ENCODE peak calls at places on chromosomes 16 and 17, in six cellular contexts. S, M, X, W, H and U are unnamed samples.

GRCh38 chr17:45886852-45887251 is 7.5 kb upstream of the MAPT start:
- DNase-seq in S (no peak), M (no peak), X (no peak), W (no peak), H (no peak), U (no peak)

GRCh38 chr16:59164461-59164860 is 430.3 kb upstream of the GOT2 start:
- DNase-seq in S (no peak), M (no peak), X (no peak), W (no peak), H (no peak), U (peak; percentile 55)

GRCh38 chr17:54980372-54980771 is 11.8 kb downstream of the STXBP4 start:
- DNase-seq in S (no peak), M (no peak), X (no peak), W (no peak), H (no peak), U (no peak)

GRCh38 chr16:76195648-76196047 is 81.6 kb upstream of the CNTNAP4 start:
- DNase-seq in S (no peak), M (peak; percentile 17), X (no peak), W (no peak), H (no peak), U (no peak)

GRCh38 chr17:59366040-59366757 is 34.7 kb downstream of the YPEL2 start:
- DNase-seq in S (peak; percentile 74), M (no peak), X (no peak), W (no peak), H (peak; percentile 79), U (peak; percentile 20)

GRCh38 chr17:64378890-64379354 is 11.7 kb downstream of the PECAM1 start:
- DNase-seq in S (peak; percentile 35), M (no peak), X (no peak), W (peak; percentile 72), H (no peak), U (no peak)

GRCh38 chr16:3459401-3460090 is 16.1 kb downstream of the NAA60 start:
- DNase-seq in S (no peak), M (no peak), X (no peak), W (no peak), H (no peak), U (no peak)

GRCh38 chr17:78771758-78772382 is 10.2 kb downstream of the CYTH1 start:
- DNase-seq in S (no peak), M (no peak), X (no peak), W (peak; percentile 82), H (no peak), U (no peak)

GRCh38 chr17:35766903-35767510 is 6.3 kb downstream of the C17orf50 start:
- DNase-seq in S (no peak), M (peak; percentile 81), X (no peak), W (no peak), H (no peak), U (peak; percentile 72)

GRCh38 chr17:72661093-72661944 is 431.2 kb downstream of the SLC39A11 start:
- DNase-seq in S (peak; percentile 98), M (peak; percentile 27), X (peak; percentile 97), W (no peak), H (no peak), U (no peak)

GRCh38 chr17:76866774-76867577 is 1.2 kb upstream of the MGAT5B start:
- DNase-seq in S (no peak), M (no peak), X (no peak), W (no peak), H (no peak), U (no peak)

GRCh38 chr17:33802349-33803272 is 452.5 kb upstream of the CCL2 start:
- DNase-seq in S (no peak), M (no peak), X (no peak), W (no peak), H (no peak), U (no peak)

GRCh38 chr17:58576679-58577367 is 62.4 kb upstream of the MTMR4 start:
- DNase-seq in S (peak; percentile 51), M (no peak), X (no peak), W (no peak), H (no peak), U (no peak)

GRCh38 chr16:14036869-14037268 is 34.2 kb upstream of the MRTFB start:
- DNase-seq in S (no peak), M (no peak), X (no peak), W (no peak), H (no peak), U (no peak)

GRCh38 chr17:773467-774319 is 8.4 kb downstream of the GLOD4 start:
- DNase-seq in S (no peak), M (no peak), X (no peak), W (peak; percentile 51), H (no peak), U (no peak)

GRCh38 chr17:78110363-78111011 is 18.1 kb downstream of the TMC6 start:
- DNase-seq in S (no peak), M (peak; percentile 44), X (no peak), W (no peak), H (no peak), U (no peak)

GRCh38 chr16:29962344-29962994 is 590 bp downstream of the TMEM219 start:
- DNase-seq in S (peak; percentile 33), M (no peak), X (no peak), W (no peak), H (no peak), U (no peak)

GRCh38 chr17:56594528-56595418 is 1.3 kb downstream of the NOG start:
- DNase-seq in S (no peak), M (no peak), X (no peak), W (no peak), H (no peak), U (peak; percentile 15)

GRCh38 chr16:70736454-70737376 is 50.9 kb upstream of the MTSS2 start:
- DNase-seq in S (no peak), M (no peak), X (no peak), W (no peak), H (no peak), U (no peak)

GRCh38 chr17:29764748-29765147 is 142.0 kb upstream of the CORO6 start:
- DNase-seq in S (no peak), M (no peak), X (no peak), W (no peak), H (no peak), U (no peak)

GRCh38 chr16:30910427-30911029 is 12.8 kb upstream of the FBXL19 start:
- DNase-seq in S (no peak), M (no peak), X (no peak), W (no peak), H (no peak), U (no peak)

GRCh38 chr16:87265261-87265660 is 51.9 kb downstream of the C16orf95 start:
- DNase-seq in S (no peak), M (no peak), X (no peak), W (no peak), H (no peak), U (no peak)

DNA sequence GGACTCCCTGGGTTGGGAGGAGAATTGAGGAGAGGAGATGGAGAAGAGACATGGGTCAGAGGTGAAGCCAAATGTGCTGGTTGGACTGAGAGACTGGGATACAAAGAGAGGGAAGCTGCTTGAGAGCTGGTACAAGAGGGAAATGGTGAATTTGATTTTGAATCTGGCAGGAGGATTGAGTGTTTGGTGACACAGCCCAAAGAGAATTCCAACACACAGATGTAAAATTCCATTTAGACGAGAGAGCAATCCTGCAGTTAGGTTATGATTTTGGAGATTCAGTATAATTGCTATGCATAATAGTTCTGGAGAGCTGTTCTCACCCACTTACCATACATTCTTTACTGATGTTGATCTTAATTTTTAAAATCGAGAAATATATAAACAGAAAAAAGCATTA is 57.7 kb downstream of the HSD17B2 start:
- DNase-seq in S (no peak), M (no peak), X (no peak), W (no peak), H (no peak), U (no peak)
- TF ChIP-seq JUND in S (no peak), M (no peak), X (no peak), W (no peak), H (no peak), U (no peak)

GRCh38 chr16:56684256-56684925 is 2.1 kb downstream of the MT1X start:
- DNase-seq in S (no peak), M (no peak), X (no peak), W (no peak), H (no peak), U (no peak)

GRCh38 chr16:56683424-56684162 is 1.3 kb downstream of the MT1X start:
- DNase-seq in S (no peak), M (no peak), X (no peak), W (no peak), H (no peak), U (no peak)

GRCh38 chr16:56681939-56682702 is at the start of gene MT1X:
- DNase-seq in S (peak; percentile 87), M (peak; percentile 95), X (peak; percentile 81), W (peak; percentile 7), H (no peak), U (peak; percentile 60)

GRCh38 chr16:56684926-56685590 is 2.8 kb downstream of the MT1X start:
- DNase-seq in S (no peak), M (no peak), X (no peak), W (no peak), H (no peak), U (no peak)

GRCh38 chr16:56682703-56683397 is 580 bp downstream of the MT1X start:
- DNase-seq in S (no peak), M (no peak), X (no peak), W (no peak), H (no peak), U (no peak)
- TF ChIP-seq JUND in S (no peak), M (no peak), X (no peak), W (no peak), H (no peak), U (no peak)

DNA sequence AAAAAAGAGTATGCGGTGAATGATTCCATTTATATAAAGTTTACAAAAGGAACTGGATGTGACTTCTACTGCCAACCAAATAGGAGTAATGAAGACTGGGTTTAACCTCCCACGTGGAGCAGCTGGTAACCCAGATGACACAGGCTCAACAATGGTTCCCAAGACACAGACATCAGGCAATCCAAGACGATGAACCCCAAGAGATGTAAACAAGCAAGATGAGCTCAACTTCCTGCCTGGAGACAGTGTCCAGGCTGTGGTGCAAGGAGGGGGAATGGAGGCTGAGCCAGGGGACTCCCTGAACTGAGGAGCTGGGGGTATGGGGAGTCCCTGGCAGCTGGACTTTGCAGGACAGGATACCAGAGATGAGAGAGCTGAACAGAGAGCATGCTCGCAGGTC is 104.7 kb downstream of the LITAF start:
- DNase-seq in S (no peak), M (no peak), X (no peak), W (no peak), H (no peak), U (no peak)
- TF ChIP-seq JUND in S (no peak), M (no peak), X (no peak), W (no peak), H (no peak), U (no peak)

DNA sequence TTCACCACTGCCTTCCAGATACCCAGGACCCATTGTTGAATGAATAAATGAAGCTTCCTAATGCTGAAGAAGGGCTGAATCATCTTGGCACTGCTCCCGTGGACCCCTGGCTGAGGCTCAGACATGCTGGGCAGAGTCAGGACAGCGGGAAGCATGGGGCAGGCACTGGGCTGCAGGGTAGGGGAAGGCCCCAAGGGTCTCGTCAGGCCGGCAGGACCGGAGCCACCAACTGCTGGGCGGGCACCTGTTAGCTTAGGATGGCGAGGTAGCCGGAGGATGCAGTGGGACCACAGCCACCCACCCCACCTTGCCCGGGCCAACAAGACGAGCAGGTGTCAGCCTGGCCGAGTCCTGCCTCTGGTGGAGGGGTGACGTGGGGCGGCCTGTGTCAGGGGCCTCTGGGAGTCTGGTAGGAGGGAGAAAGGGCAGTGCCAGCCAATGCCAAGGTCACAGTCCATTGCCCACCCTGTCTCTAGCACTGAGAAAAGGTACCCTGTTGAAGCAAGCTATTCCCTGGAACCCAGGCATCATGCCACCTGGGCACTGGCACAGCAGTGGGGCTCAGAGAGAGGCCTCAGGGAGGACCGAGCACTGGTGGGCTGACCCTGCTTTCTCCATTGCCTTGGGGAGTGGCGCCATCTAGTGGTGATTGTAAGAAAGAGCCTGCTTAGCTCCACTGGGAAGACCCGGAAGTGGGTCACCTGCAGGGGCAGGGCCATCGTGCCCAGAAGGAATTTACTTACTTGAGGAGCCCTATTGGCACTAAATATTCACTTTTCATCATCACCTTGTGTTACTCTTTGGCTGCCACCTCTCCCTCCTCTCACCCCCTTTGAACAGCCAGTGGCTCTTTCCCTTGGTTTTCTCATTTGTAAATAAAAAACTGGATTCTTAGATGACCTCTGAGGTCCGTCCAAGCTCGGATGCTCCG is 3.0 kb upstream of the DLX3 start:
- DNase-seq in S (peak; percentile 92), M (peak; percentile 92), X (peak; percentile 88), W (peak; percentile 34), H (peak; percentile 58), U (peak; percentile 95)
- TF ChIP-seq JUND in S (no peak), M (no peak), X (no peak), W (no peak), H (peak; percentile 13), U (no peak)